ENCODE peak calls at places on chromosomes 4 and X, in five cellular contexts. A is left ventricle myocardium inferior, O is A549, J is ovary, Y is uterus. T is an unnamed sample. For H3K4me1, the result is how much of the 10 kb centered on the place peaks cover.

GRCh38 chrX:45907776-45908175 is 637.4 kb downstream of the ZNF674 start:
- DNase-seq in J (no peak), O (no peak), Y (no peak), A (no peak), T (no peak)

GRCh38 chr4:55326629-55327028 is 19.4 kb upstream of the SRD5A3 start:
- DNase-seq in J (no peak), A (no peak), Y (no peak), O (no peak), T (no peak)

GRCh38 chr4:113845138-113845537 is 83.6 kb upstream of the CAMK2D start:
- DNase-seq in Y (no peak), O (no peak), A (no peak), J (no peak), T (no peak)

GRCh38 chrX:119340606-119341205 is 58.4 kb upstream of the SLC25A43 start:
- DNase-seq in A (no peak), O (no peak), J (no peak), Y (no peak), T (no peak)

GRCh38 chrX:57674861-57675260 is 5.2 kb downstream of the NLRP2B start:
- DNase-seq in Y (no peak), J (no peak), A (no peak), O (no peak), T (no peak)

GRCh38 chrX:67555578-67556203 is 11.9 kb downstream of the AR start:
- DNase-seq in Y (no peak), A (no peak), O (peak), J (no peak), T (no peak)

GRCh38 chr4:71866212-71866885 is 82.5 kb upstream of the GC start:
- DNase-seq in O (no peak), J (no peak), Y (no peak), A (no peak), T (no peak)

GRCh38 chrX:50158616-50159015 is 42.2 kb downstream of the AKAP4 start:
- DNase-seq in Y (no peak), O (no peak), A (no peak), J (no peak), T (peak)

GRCh38 chrX:107971636-107972035 is 10.5 kb downstream of the TEX13B start:
- DNase-seq in Y (no peak), J (no peak), A (no peak), O (no peak), T (no peak)

GRCh38 chr4:130238121-130238520 is 1142.2 kb downstream of the C4orf33 start:
- DNase-seq in O (no peak), Y (no peak), A (no peak), J (no peak), T (no peak)

GRCh38 chrX:121641560-121641959 is 594.1 kb downstream of the GLUD2 start:
- DNase-seq in O (no peak), A (no peak), J (no peak), Y (no peak), T (no peak)

GRCh38 chr4:40264995-40265909 is 68.4 kb downstream of the RHOH start:
- DNase-seq in J (peak), Y (peak), O (no peak), A (peak), T (peak)

GRCh38 chr4:106080376-106080775 is 185.1 kb downstream of the NPNT start:
- DNase-seq in J (no peak), Y (no peak), O (no peak), A (no peak), T (no peak)

GRCh38 chr4:175215657-175216056 is 297.5 kb downstream of the ADAM29 start:
- DNase-seq in A (no peak), J (no peak), O (no peak), Y (no peak), T (no peak)

GRCh38 chr4:118400362-118400761 is 47.6 kb upstream of the PRSS12 start:
- DNase-seq in Y (no peak), J (no peak), A (no peak), O (no peak), T (no peak)

GRCh38 chr4:16809064-16809463 is 89.4 kb downstream of the LDB2 start:
- DNase-seq in O (no peak), Y (no peak), A (no peak), J (no peak), T (no peak)

GRCh38 chrX:17944833-17945497 is 83.9 kb upstream of the RAI2 start:
- DNase-seq in O (no peak), A (no peak), Y (no peak), J (no peak), T (no peak)

GRCh38 chrX:47351706-47352105 is 18.7 kb upstream of the ZNF157 start:
- DNase-seq in O (no peak), Y (no peak), A (no peak), J (no peak), T (no peak)

GRCh38 chr4:113678651-113679050 is 82.9 kb downstream of the CAMK2D start:
- DNase-seq in J (no peak), O (no peak), Y (no peak), A (no peak), T (no peak)

GRCh38 chr4:76219299-76220055 is 5.9 kb upstream of the SCARB2 start:
- DNase-seq in J (peak), A (no peak), Y (no peak), O (no peak), T (no peak)

GRCh38 chr4:156294577-156294976 is 340.9 kb upstream of the CTSO start:
- DNase-seq in Y (no peak), J (no peak), O (no peak), A (no peak), T (no peak)

GRCh38 chr4:10417720-10418119 is 39.5 kb downstream of the ZNF518B start:
- DNase-seq in O (no peak), J (no peak), A (no peak), Y (no peak), T (no peak)

GRCh38 chr4:98771959-98772619 is 113.7 kb upstream of the TSPAN5 start:
- DNase-seq in O (no peak), A (no peak), J (no peak), Y (no peak), T (no peak)

GRCh38 chr4:48033825-48034413 is 17.3 kb downstream of the NIPAL1 start:
- DNase-seq in A (no peak), Y (no peak), J (no peak), O (no peak), T (peak)

GRCh38 chrX:19064175-19064574 is 58.1 kb downstream of the ADGRG2 start:
- DNase-seq in O (peak), J (no peak), Y (no peak), A (no peak), T (no peak)

GRCh38 chrX:270848-271367 is 10.3 kb upstream of the PLCXD1 start:
- DNase-seq in J (peak), O (no peak), A (peak), Y (no peak), T (peak)

GRCh38 chrX:55142919-55143310 is 54.1 kb downstream of the PAGE2 start:
- DNase-seq in Y (no peak), J (no peak), O (no peak), A (no peak), T (no peak)

GRCh38 chr4:101790521-101791188 is at the start of gene BANK1:
- DNase-seq in Y (no peak), O (peak), J (no peak), A (peak), T (peak)

GRCh38 chr4:65302145-65302544 is 368.1 kb downstream of the EPHA5 start:
- DNase-seq in A (no peak), J (no peak), Y (no peak), O (no peak), T (no peak)

GRCh38 chrX:140099221-140099620 is 133.9 kb upstream of the CXorf66 start:
- DNase-seq in O (no peak), Y (no peak), A (no peak), J (no peak), T (no peak)

GRCh38 chr4:146110847-146111485 is 64.6 kb upstream of the LSM6 start:
- DNase-seq in Y (no peak), O (no peak), A (no peak), J (no peak), T (no peak)
- H3K4me1 ChIP-seq in Y (under half), O (under half), A (under half), J (under half), T (under half)

DNA sequence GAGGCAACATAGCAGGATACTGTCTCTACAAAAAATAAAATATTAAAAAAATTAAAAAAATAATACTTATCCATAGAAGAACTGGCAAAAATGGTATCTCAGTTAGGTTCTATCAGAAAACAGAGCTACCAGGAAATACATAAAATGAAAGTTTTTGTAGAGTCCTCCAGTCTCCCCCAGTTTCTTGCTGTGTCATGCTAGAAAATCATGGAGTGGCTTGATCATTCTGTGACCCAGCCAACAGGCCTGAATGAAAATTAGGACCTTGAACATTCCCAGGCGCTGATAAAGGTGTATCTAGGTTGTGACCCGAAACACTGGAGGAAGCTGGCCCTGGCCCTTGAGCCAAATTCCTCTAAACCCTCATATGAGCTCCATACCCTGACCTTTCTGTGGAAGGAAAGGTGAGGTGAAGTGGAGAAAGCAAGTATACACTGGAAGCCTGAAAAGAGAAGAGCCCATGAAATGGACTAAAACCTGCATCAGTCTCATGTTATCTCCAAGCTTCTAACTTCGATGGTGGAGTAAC is 652 bp downstream of the SMIM9 start:
- DNase-seq in Y (no peak), O (no peak), J (no peak), A (no peak), T (no peak)
- H3K4me1 ChIP-seq in Y (under half), O (under half), J (under half), A (under half), T (under half)

DNA sequence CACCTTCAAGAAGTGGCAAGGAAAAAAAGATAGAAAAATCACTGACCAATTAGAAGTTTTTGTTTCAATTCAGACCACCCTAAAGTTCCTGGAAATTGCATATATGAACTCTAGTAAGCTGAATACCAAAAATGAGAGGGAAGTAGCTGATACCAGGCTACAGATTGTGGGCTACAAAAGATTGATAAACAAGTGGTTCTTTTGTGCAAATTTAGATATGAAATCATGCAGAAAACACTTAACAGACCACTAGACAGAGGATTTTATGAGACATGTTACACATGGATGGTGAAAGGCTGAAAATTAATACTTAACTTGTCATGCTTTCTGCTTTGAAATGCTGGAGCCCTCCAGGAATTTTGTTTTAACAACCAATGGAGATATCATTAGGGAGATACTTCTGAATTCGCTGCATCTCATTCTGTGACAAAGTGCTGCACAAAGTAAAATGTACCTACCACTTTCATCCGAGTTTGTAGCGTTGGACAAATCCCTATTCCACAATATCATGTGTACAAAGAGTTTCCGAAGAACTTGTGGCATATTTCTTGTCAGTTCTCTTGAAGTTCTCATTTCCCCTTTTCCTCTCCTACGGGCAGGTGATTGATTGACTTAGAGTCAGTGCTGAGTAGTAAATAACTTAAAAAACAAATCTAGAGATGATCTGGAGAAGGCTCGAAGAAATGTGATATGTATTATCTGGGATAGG is 235.0 kb downstream of the PALLD start:
- DNase-seq in J (no peak), Y (no peak), A (no peak), O (no peak), T (no peak)
- H3K4me1 ChIP-seq in J (under half), Y (under half), A (under half), O (under half), T (under half)

GRCh38 chr4:8270912-8271815 is 1.6 kb downstream of the HTRA3 start:
- DNase-seq in A (no peak), J (peak), Y (no peak), O (no peak), T (no peak)
- H3K4me1 ChIP-seq in A (half or more), J (under half), Y (under half), O (under half), T (under half)

GRCh38 chr4:94791701-94792100 is 33.9 kb downstream of the BMPR1B start:
- DNase-seq in Y (no peak), A (no peak), J (no peak), O (no peak), T (no peak)
- H3K4me1 ChIP-seq in Y (under half), A (under half), J (under half), O (under half), T (under half)

GRCh38 chr4:53481586-53481985 is 104.1 kb downstream of the FIP1L1 start:
- DNase-seq in Y (no peak), J (no peak), A (no peak), O (no peak), T (no peak)

GRCh38 chr4:53478671-53479456 is 101.4 kb downstream of the FIP1L1 start:
- DNase-seq in J (no peak), A (no peak), Y (no peak), O (no peak), T (no peak)

GRCh38 chr4:53479731-53480525 is 102.5 kb downstream of the FIP1L1 start:
- DNase-seq in A (no peak), O (no peak), J (no peak), Y (no peak), T (no peak)

GRCh38 chr4:53483250-53483649 is 105.8 kb downstream of the FIP1L1 start:
- DNase-seq in Y (no peak), A (no peak), O (no peak), J (no peak), T (no peak)

GRCh38 chr4:53480909-53481308 is 103.5 kb downstream of the FIP1L1 start:
- DNase-seq in Y (no peak), A (no peak), O (no peak), J (no peak), T (no peak)
- H3K4me1 ChIP-seq in Y (under half), A (under half), O (under half), J (under half), T (under half)

GRCh38 chr4:24570574-24571236 is 13.6 kb downstream of the DHX15 start:
- DNase-seq in Y (no peak), A (no peak), J (no peak), O (no peak), T (no peak)

GRCh38 chr4:24574256-24574655 is 10.1 kb downstream of the DHX15 start:
- DNase-seq in O (no peak), A (no peak), Y (no peak), J (no peak), T (no peak)

GRCh38 chr4:24576276-24576675 is 8.1 kb downstream of the DHX15 start:
- DNase-seq in O (no peak), J (no peak), Y (no peak), A (no peak), T (no peak)

GRCh38 chr4:24570172-24570571 is 14.2 kb downstream of the DHX15 start:
- DNase-seq in O (no peak), Y (no peak), J (no peak), A (no peak), T (no peak)

DNA sequence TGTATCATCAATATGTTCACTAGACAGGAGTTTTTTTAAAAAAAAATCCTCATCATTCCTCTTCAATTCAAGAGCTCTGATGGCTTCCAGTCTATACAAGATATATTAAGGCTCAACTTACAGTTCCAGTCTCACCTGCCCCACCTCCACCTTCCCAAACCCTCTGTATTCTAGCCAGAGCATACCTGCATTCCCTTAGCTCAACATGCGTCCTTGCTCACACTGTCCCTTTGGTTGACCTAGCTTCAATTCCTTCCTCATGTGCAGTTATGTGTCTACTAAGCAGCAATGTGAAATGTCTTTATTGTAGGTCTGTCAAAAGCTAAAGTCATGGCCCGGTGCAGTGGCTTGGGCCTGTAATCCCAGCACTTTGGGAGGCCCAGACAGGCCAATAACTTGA is 10.8 kb downstream of the DHX15 start:
- DNase-seq in J (no peak), A (no peak), Y (no peak), O (no peak), T (no peak)
- H3K4me1 ChIP-seq in J (under half), A (half or more), Y (under half), O (under half), T (under half)

GRCh38 chrX:41086627-41086932 is 1.3 kb downstream of the USP9X start:
- DNase-seq in A (no peak), Y (no peak), J (no peak), O (peak), T (no peak)

GRCh38 chrX:41092776-41093175 is 7.5 kb downstream of the USP9X start:
- DNase-seq in Y (no peak), J (no peak), A (no peak), O (no peak), T (no peak)

GRCh38 chrX:41095174-41095573 is 9.9 kb downstream of the USP9X start:
- DNase-seq in O (no peak), A (no peak), Y (no peak), J (no peak), T (no peak)

GRCh38 chrX:41087219-41087618 is 2.0 kb downstream of the USP9X start:
- DNase-seq in J (no peak), A (no peak), O (no peak), Y (no peak), T (no peak)

DNA sequence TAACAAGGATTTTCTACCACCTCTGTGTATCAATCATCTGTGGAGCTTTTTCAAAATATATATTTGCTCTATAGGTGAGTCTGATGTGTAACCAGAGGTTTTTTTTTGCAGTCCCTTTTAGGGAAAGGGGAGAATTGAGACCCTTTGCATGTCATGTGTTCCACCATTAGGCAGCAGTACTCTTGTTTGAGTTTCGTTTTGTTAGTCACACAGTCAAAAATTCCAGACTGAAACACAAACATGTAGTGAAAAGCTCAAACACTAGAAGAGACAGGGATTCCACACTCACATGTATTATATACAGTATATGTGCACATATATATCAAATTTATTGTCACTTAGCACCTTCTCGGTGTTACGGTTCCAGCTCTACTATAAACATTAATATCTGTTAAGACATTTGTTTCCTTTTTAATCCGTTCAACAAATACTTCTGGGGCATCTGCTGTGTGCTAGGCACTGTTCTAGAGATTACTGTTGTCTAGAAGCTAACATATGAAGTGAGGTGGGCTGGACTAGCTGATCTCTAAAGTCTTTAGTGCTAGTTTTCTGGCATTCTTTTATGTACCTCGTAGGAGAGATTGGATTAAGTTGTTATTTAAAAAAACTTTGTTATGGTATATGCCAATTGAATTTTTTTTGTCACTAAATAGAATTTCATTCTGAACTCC is 5.5 kb downstream of the USP9X start:
- DNase-seq in O (no peak), A (no peak), J (no peak), Y (no peak), T (no peak)
- H3K4me1 ChIP-seq in O (half or more), A (half or more), J (under half), Y (under half), T (under half)

DNA sequence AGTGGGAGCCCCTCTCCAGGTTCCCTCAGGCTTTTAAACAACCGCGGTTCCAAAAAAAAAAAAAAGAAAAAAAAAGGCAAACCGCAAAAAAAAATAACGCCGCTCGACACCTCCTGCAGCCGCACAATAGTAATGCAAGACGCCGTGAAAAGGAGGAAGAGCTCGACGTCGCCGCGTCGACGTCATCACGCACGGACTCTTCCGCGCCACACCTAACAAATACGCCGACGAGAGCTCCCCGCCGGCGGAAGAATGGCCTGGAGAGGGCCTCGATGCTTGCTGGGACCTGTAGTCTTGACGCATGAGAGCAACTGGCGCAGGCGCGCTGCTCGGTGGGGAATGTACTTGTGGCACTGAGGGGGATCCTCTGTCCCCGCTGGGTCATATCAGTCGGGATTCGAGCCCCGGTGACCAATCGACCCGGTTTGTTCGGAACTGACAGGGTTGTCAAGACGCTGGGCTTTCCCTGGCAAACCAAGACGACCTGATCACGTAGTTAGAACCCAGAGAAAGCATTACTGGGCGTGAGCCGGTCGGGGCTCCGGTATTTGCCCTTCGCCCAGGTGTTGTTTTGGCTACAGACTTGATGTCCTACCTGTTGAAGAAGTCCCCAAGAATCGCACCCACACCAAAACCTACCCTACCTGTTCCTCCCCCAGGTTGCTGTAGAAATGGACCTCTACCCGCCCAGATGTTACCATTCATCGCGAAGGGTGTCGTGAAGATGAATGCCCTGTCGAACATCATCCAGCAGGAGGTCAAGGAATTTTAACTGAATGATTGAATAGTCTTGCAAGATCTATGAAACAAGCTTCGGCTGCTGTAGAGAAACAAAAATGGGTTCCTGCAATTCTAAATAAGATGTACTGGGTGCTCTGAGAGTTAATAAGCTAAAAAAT is at the start of gene CBR4:
- DNase-seq in A (peak), O (peak), Y (peak), J (peak), T (peak)
- H3K4me1 ChIP-seq in A (half or more), O (under half), Y (under half), J (under half), T (under half)

T was measured in mucosa of descending colon.